ENCODE peak calls at places on chromosomes 1 and 21, in five cellular contexts. One of them, this sample, is unnamed.

GRCh38 chr1:109659997-109660755 is 4.3 kb downstream of the GSTM4 start:
- DNase-seq in activated T-cell treated with anti-CD3 and anti-CD28 coated beads for 4 hours: no peak
- DNase-seq in nephron progenitor cell: peak
- DNase-seq in NCI-H2029: no peak
- DNase-seq in Caco-2: no peak
- DNase-seq in this sample: no peak

GRCh38 chr1:65067491-65068201 is 80.4 kb upstream of the AK4 start:
- DNase-seq in activated T-cell treated with anti-CD3 and anti-CD28 coated beads for 4 hours: peak
- DNase-seq in nephron progenitor cell: peak
- DNase-seq in NCI-H2029: peak
- DNase-seq in Caco-2: peak
- DNase-seq in this sample: peak

GRCh38 chr1:223674119-223674890 is 8.8 kb upstream of the CAPN8 start:
- DNase-seq in activated T-cell treated with anti-CD3 and anti-CD28 coated beads for 4 hours: no peak
- DNase-seq in nephron progenitor cell: no peak
- DNase-seq in NCI-H2029: no peak
- DNase-seq in Caco-2: no peak
- DNase-seq in this sample: no peak

GRCh38 chr21:28132713-28133112 is 860.0 kb downstream of the LTN1 start:
- DNase-seq in activated T-cell treated with anti-CD3 and anti-CD28 coated beads for 4 hours: no peak
- DNase-seq in nephron progenitor cell: no peak
- DNase-seq in NCI-H2029: no peak
- DNase-seq in Caco-2: no peak
- DNase-seq in this sample: no peak

GRCh38 chr1:51019811-51020210 is 49.8 kb downstream of the CDKN2C start:
- DNase-seq in activated T-cell treated with anti-CD3 and anti-CD28 coated beads for 4 hours: no peak
- DNase-seq in nephron progenitor cell: no peak
- DNase-seq in NCI-H2029: no peak
- DNase-seq in Caco-2: no peak
- DNase-seq in this sample: no peak

GRCh38 chr1:192284927-192285326 is 31.9 kb upstream of the RGS21 start:
- DNase-seq in activated T-cell treated with anti-CD3 and anti-CD28 coated beads for 4 hours: no peak
- DNase-seq in nephron progenitor cell: no peak
- DNase-seq in NCI-H2029: no peak
- DNase-seq in Caco-2: no peak
- DNase-seq in this sample: no peak

GRCh38 chr1:64042331-64043100 is 160.9 kb upstream of the UBE2U start:
- DNase-seq in activated T-cell treated with anti-CD3 and anti-CD28 coated beads for 4 hours: no peak
- DNase-seq in nephron progenitor cell: peak
- DNase-seq in NCI-H2029: peak
- DNase-seq in Caco-2: no peak
- DNase-seq in this sample: no peak

GRCh38 chr1:81812712-81813111 is 12.0 kb downstream of the ADGRL2 start:
- DNase-seq in activated T-cell treated with anti-CD3 and anti-CD28 coated beads for 4 hours: no peak
- DNase-seq in nephron progenitor cell: no peak
- DNase-seq in NCI-H2029: no peak
- DNase-seq in Caco-2: no peak
- DNase-seq in this sample: no peak

GRCh38 chr1:30258876-30259275 is 464.5 kb downstream of the MATN1 start:
- DNase-seq in activated T-cell treated with anti-CD3 and anti-CD28 coated beads for 4 hours: no peak
- DNase-seq in nephron progenitor cell: no peak
- DNase-seq in NCI-H2029: no peak
- DNase-seq in Caco-2: no peak
- DNase-seq in this sample: no peak

GRCh38 chr1:21021311-21021710 is 155.4 kb downstream of the EIF4G3 start:
- DNase-seq in activated T-cell treated with anti-CD3 and anti-CD28 coated beads for 4 hours: no peak
- DNase-seq in nephron progenitor cell: no peak
- DNase-seq in NCI-H2029: no peak
- DNase-seq in Caco-2: no peak
- DNase-seq in this sample: no peak

GRCh38 chr21:46325073-46325912 is 1.3 kb downstream of the PCNT start:
- DNase-seq in activated T-cell treated with anti-CD3 and anti-CD28 coated beads for 4 hours: peak
- DNase-seq in nephron progenitor cell: peak
- DNase-seq in NCI-H2029: peak
- DNase-seq in Caco-2: peak
- DNase-seq in this sample: peak

GRCh38 chr1:30513396-30514136 is 209.8 kb downstream of the MATN1 start:
- DNase-seq in activated T-cell treated with anti-CD3 and anti-CD28 coated beads for 4 hours: no peak
- DNase-seq in nephron progenitor cell: no peak
- DNase-seq in NCI-H2029: no peak
- DNase-seq in Caco-2: no peak
- DNase-seq in this sample: peak

GRCh38 chr1:36083635-36084501 is at the start of gene TEKT2:
- DNase-seq in activated T-cell treated with anti-CD3 and anti-CD28 coated beads for 4 hours: no peak
- DNase-seq in nephron progenitor cell: peak
- DNase-seq in NCI-H2029: peak
- DNase-seq in Caco-2: no peak
- DNase-seq in this sample: no peak

GRCh38 chr1:42733415-42734200 is 6.4 kb downstream of the CLDN19 start:
- DNase-seq in activated T-cell treated with anti-CD3 and anti-CD28 coated beads for 4 hours: no peak
- DNase-seq in nephron progenitor cell: no peak
- DNase-seq in NCI-H2029: no peak
- DNase-seq in Caco-2: no peak
- DNase-seq in this sample: no peak

GRCh38 chr1:207188901-207189300 is 84.9 kb downstream of the C4BPA start:
- DNase-seq in activated T-cell treated with anti-CD3 and anti-CD28 coated beads for 4 hours: no peak
- DNase-seq in nephron progenitor cell: no peak
- DNase-seq in NCI-H2029: peak
- DNase-seq in Caco-2: no peak
- DNase-seq in this sample: no peak

GRCh38 chr1:231986631-231987291 is 360.2 kb downstream of the DISC1 start:
- DNase-seq in activated T-cell treated with anti-CD3 and anti-CD28 coated beads for 4 hours: no peak
- DNase-seq in nephron progenitor cell: no peak
- DNase-seq in NCI-H2029: no peak
- DNase-seq in Caco-2: no peak
- DNase-seq in this sample: no peak

GRCh38 chr1:165257969-165258459 is 98.5 kb downstream of the LMX1A start:
- DNase-seq in activated T-cell treated with anti-CD3 and anti-CD28 coated beads for 4 hours: peak
- DNase-seq in nephron progenitor cell: peak
- DNase-seq in NCI-H2029: peak
- DNase-seq in Caco-2: peak
- DNase-seq in this sample: peak

GRCh38 chr21:41706263-41706639 is 60.6 kb downstream of the RIPK4 start:
- DNase-seq in activated T-cell treated with anti-CD3 and anti-CD28 coated beads for 4 hours: no peak
- DNase-seq in nephron progenitor cell: no peak
- DNase-seq in NCI-H2029: peak
- DNase-seq in Caco-2: no peak
- DNase-seq in this sample: no peak

This sample was measured in type B pancreatic cell.